ENCODE peak calls at places on chromosome 10, in five cellular contexts. G is GM23248, K is PC-9, Q is hepatocyte, L is PC-3. M is an unnamed sample. For H3K4me1 and H3K9me2, the result is how much of the 10 kb centered on the place peaks cover.

GRCh38 chr10:96789571-96790108 is 42.5 kb upstream of the LCOR start:
- DNase-seq in Q (no peak), K (no peak), G (no peak), L (no peak), M (peak)

GRCh38 chr10:117804470-117805011 is 242.2 kb downstream of the RAB11FIP2 start:
- DNase-seq in K (no peak), L (no peak), G (peak), Q (no peak), M (no peak)

GRCh38 chr10:32961892-32962369 is 3.9 kb upstream of the ITGB1 start:
- DNase-seq in K (peak), Q (peak), L (peak), G (peak), M (peak)

GRCh38 chr10:8417631-8418030 is 363.1 kb downstream of the GATA3 start:
- DNase-seq in L (no peak), G (no peak), Q (no peak), K (no peak), M (no peak)

GRCh38 chr10:127402596-127403409 is 146.3 kb upstream of the NPS start:
- DNase-seq in K (no peak), Q (no peak), L (no peak), G (no peak), M (no peak)

GRCh38 chr10:67629461-67629971 is 66.5 kb downstream of the CTNNA3 start:
- DNase-seq in L (no peak), K (no peak), Q (no peak), G (no peak), M (no peak)

GRCh38 chr10:105956550-105956949 is 1208.0 kb downstream of the SORCS1 start:
- DNase-seq in K (no peak), L (no peak), G (no peak), Q (no peak), M (no peak)

GRCh38 chr10:97159906-97160305 is 25.9 kb downstream of the SLIT1 start:
- DNase-seq in L (no peak), Q (no peak), K (no peak), G (no peak), M (no peak)

GRCh38 chr10:3844626-3845025 is 59.6 kb upstream of the KLF6 start:
- DNase-seq in Q (no peak), L (no peak), K (no peak), G (no peak), M (no peak)

GRCh38 chr10:101676573-101676972 is 18.4 kb downstream of the FBXW4 start:
- DNase-seq in K (no peak), Q (no peak), G (no peak), L (no peak), M (no peak)

GRCh38 chr10:49355221-49355620 is 40.7 kb downstream of the DRGX start:
- DNase-seq in G (no peak), Q (no peak), K (no peak), L (no peak), M (no peak)

GRCh38 chr10:23063387-23064287 is 31.7 kb upstream of the MSRB2 start:
- DNase-seq in L (no peak), K (no peak), Q (no peak), G (peak), M (no peak)

GRCh38 chr10:77835669-77836086 is 90.9 kb downstream of the DLG5 start:
- DNase-seq in G (no peak), K (no peak), Q (no peak), L (no peak), M (no peak)

GRCh38 chr10:14330390-14331071 is at the start of gene FRMD4A:
- DNase-seq in G (no peak), Q (no peak), K (no peak), L (no peak), M (no peak)

GRCh38 chr10:22433875-22434274 is 88.6 kb downstream of the SPAG6 start:
- DNase-seq in L (peak), Q (peak), G (peak), K (peak), M (no peak)

GRCh38 chr10:13882112-13882711 is 295.4 kb downstream of the PRPF18 start:
- DNase-seq in L (peak), K (peak), Q (no peak), G (peak), M (no peak)

GRCh38 chr10:129541208-129541607 is 74.2 kb downstream of the MGMT start:
- DNase-seq in G (no peak), Q (no peak), L (no peak), K (no peak), M (no peak)

GRCh38 chr10:110529596-110530011 is 31.9 kb downstream of the DUSP5 start:
- DNase-seq in G (peak), Q (no peak), K (no peak), L (no peak), M (peak)
- H3K4me2 ChIP-seq in G (peak), Q (peak), K (peak), L (peak), M (peak)

GRCh38 chr10:71712572-71713134 is 6.9 kb downstream of the C10orf105 start:
- DNase-seq in K (no peak), L (no peak), Q (no peak), G (no peak), M (peak)
- H3K4me1 ChIP-seq in K (under half), L (under half), Q (under half), G (under half), M (under half)

GRCh38 chr10:17101910-17102266 is 27.7 kb downstream of the CUBN start:
- DNase-seq in K (no peak), L (no peak), Q (no peak), G (no peak), M (no peak)
- H3K9me2 ChIP-seq in K (under half), L (under half), Q (under half), G (under half), M (under half)

GRCh38 chr10:6300106-6300783 is 97.5 kb downstream of the PFKFB3 start:
- DNase-seq in L (peak), K (peak), G (peak), Q (no peak), M (peak)
- H3K4me2 ChIP-seq in L (no peak), K (no peak), G (peak), Q (peak), M (peak)

DNA sequence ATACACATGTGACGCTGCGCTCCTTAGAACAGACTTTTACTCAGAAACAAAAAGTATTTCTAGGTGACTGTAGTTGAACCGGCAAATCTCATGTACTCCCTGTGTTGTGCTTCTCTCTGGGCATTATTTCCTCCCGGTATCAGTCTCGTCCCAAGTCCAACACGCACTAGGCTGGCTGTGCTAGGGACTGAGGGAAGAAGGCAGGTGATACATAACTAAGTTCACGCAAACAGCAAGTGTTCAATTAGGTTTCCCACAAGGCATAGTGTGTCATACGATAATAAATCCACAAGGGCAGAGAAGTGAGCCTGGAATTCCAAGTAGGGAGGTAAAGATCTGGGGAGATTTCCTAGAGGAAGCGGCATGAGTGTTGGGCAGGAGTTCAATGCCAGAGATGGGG is 20.4 kb downstream of the FAM53B start:
- DNase-seq in Q (no peak), G (no peak), L (no peak), K (no peak), M (no peak)
- H3K4me1 ChIP-seq in Q (under half), G (under half), L (under half), K (under half), M (half or more)

GRCh38 chr10:104659809-104660208 is 18.7 kb downstream of the SORCS3 start:
- DNase-seq in L (no peak), K (no peak), G (no peak), Q (no peak), M (no peak)
- H3K9me2 ChIP-seq in L (under half), K (under half), G (under half), Q (under half), M (under half)

DNA sequence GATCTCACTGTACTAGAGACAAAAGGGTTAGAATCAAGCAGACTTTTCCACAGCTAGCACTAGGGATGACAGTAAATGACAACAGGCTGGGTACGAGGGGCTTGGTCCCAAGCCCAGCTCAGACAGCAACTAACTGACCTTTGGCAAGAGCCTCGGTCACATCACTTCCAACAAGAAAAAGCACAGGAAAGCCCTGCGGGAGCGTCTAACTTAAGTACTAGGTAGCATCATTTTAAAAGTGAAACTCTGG is 22.8 kb downstream of the CALML3 start:
- DNase-seq in K (no peak), G (peak), L (no peak), Q (no peak), M (no peak)
- H3K4me2 ChIP-seq in K (peak), G (peak), L (peak), Q (peak), M (no peak)

GRCh38 chr10:95309958-95310357 is 19.2 kb upstream of the PDLIM1 start:
- DNase-seq in Q (no peak), G (no peak), K (no peak), L (no peak), M (peak)

GRCh38 chr10:95312986-95313495 is 22.2 kb upstream of the PDLIM1 start:
- DNase-seq in G (no peak), L (no peak), Q (no peak), K (no peak), M (no peak)

GRCh38 chr10:95315509-95315908 is 24.7 kb upstream of the PDLIM1 start:
- DNase-seq in L (no peak), Q (no peak), K (no peak), G (no peak), M (no peak)

GRCh38 chr10:95312264-95312663 is 21.5 kb upstream of the PDLIM1 start:
- DNase-seq in K (no peak), Q (no peak), G (no peak), L (no peak), M (no peak)

GRCh38 chr10:95314519-95314918 is 23.7 kb upstream of the PDLIM1 start:
- DNase-seq in Q (no peak), K (no peak), L (no peak), G (no peak), M (no peak)
- H3K4me1 ChIP-seq in Q (under half), K (under half), L (under half), G (under half), M (under half)

GRCh38 chr10:1561731-1562337 is 175.5 kb downstream of the ADARB2 start:
- DNase-seq in K (no peak), Q (no peak), L (no peak), G (no peak), M (no peak)
- H3K9me2 ChIP-seq in K (under half), Q (under half), L (under half), G (under half), M (under half)

DNA sequence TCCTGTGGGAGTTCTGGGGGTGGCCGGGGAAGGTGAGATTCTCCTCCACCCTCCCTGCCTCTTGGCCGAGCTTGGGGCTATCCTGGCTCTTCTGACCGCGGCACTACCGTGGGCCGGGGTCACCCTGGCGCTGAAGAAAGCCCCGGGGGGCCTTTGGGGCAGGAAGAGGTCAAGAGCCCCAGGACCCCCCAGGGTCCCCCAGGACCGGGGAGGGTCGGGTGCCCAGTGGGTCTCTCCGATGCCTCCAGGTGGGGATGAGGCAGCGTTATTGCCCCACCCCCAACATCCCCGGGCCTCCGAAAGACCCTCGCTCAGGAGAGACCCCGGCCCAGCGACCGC is 439 bp upstream of the KNDC1 start:
- DNase-seq in G (no peak), K (no peak), Q (no peak), L (no peak), M (no peak)
- H3K4me2 ChIP-seq in G (no peak), K (no peak), Q (peak), L (no peak), M (no peak)